ENCODE peak calls at places on chromosome 21, in four cellular contexts. N, P, G and I are unnamed samples.

GRCh38 chr21:20020032-20020431 is 978.2 kb upstream of the NCAM2 start:
- DNase-seq in P (no peak), N (no peak), G (no peak), I (no peak)

GRCh38 chr21:21907271-21907670 is 909.1 kb downstream of the NCAM2 start:
- DNase-seq in G (no peak), N (no peak), P (no peak), I (no peak)

GRCh38 chr21:42858957-42859890 is 20.1 kb downstream of the WDR4 start:
- DNase-seq in G (no peak), P (no peak), N (no peak), I (no peak)

GRCh38 chr21:42515708-42516502 is 2.3 kb downstream of the SLC37A1 start:
- DNase-seq in N (no peak), G (peak; percentile 60), P (no peak), I (no peak)

GRCh38 chr21:42437786-42438185 is 34.1 kb downstream of the UBASH3A start:
- DNase-seq in G (no peak), P (no peak), N (no peak), I (no peak)

GRCh38 chr21:42376338-42376982 is 10.1 kb upstream of the TFF1 start:
- DNase-seq in G (peak; percentile 65), P (no peak), N (no peak), I (no peak)

GRCh38 chr21:38409907-38410306 is 88.4 kb downstream of the ERG start:
- DNase-seq in N (no peak), G (no peak), P (no peak), I (no peak)

GRCh38 chr21:46060596-46061061 is 37.3 kb upstream of the COL6A2 start:
- DNase-seq in P (peak; percentile 39), N (no peak), G (peak; percentile 56), I (no peak)

GRCh38 chr21:42040411-42041180 is 30.4 kb upstream of the ZBTB21 start:
- DNase-seq in G (no peak), N (peak; percentile 67), P (peak; percentile 57), I (no peak)

GRCh38 chr21:17492415-17493168 is 20.3 kb upstream of the CXADR start:
- DNase-seq in P (no peak), G (no peak), N (peak; percentile 21), I (no peak)

GRCh38 chr21:42636535-42636914 is 16.9 kb upstream of the PDE9A start:
- DNase-seq in P (no peak), G (no peak), N (no peak), I (no peak)

GRCh38 chr21:46035809-46036695 is 54.5 kb downstream of the COL6A1 start:
- DNase-seq in P (no peak), N (no peak), G (peak; percentile 39), I (no peak)

GRCh38 chr21:37914211-37914900 is 1.9 kb downstream of the KCNJ6 start:
- DNase-seq in P (no peak), N (no peak), G (no peak), I (no peak)

GRCh38 chr21:46151261-46151988 is 4.0 kb downstream of the FTCD start:
- DNase-seq in P (no peak), G (peak; percentile 5), N (no peak), I (no peak)

GRCh38 chr21:35460441-35460840 is 411.3 kb upstream of the RUNX1 start:
- DNase-seq in P (no peak), G (no peak), N (no peak), I (no peak)
- TF ChIP-seq POLR2A in P (no peak), G (no peak), N (no peak), I (no peak)

DNA sequence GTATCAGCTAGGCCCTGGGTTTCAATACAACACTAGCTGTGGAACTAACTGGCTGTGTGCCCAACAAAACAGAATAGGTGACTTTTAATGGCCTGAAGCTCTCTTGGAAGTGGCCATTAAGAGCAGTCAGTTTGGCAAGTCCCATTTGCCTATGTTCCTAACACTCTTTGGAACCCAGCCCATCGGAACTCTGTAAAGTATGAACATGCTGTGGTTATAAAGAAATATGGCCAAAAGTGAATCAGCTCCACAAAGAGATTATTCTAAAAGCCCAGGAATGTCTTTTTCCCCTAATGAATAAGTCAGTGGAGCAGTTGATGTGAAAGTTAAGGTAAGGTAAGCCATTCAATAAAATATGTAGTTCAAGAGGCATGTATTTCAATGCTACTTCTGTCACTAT is 223.7 kb upstream of the ADAMTS5 start:
- DNase-seq in G (no peak), N (no peak), P (no peak), I (no peak)
- TF ChIP-seq EP300 in G (no peak), N (no peak), P (no peak), I (no peak)

DNA sequence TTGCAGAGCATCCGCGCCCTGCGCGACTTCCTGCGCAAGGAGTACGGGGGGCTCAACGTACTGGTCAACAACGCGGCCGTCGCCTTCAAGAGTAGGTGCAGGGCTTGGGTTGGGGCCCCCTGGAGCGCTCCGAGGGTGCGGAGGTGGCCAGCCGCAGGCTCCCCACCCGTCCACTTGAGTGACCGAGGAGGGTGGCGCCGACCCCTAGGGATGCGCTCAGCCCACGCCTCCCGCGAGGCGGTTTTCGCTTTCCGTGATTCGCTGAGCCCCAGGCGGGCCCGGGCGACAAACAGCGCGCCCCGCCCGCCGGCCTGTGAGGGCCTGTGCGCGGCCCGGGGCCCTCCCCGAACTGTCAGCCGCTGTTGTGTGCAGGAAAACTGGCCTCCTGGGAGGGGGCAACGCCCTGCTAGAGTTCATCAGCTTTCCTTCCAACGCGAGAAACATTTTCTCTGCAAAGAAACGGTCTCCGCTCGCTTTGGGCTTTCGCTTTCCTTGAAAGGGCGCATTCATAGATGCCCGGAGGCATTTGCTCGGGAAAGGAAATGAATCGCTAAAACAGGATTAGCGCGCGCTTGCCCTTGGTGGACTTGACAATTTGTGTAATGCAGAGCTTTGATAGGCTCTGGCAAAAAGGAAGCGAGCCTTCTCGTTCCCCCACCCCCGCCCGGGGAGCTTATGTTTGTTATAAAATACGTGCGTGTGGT is 664 bp downstream of the CBR3 start:
- DNase-seq in N (no peak), P (peak; percentile 34), G (peak; percentile 62), I (peak; percentile 95)
- TF ChIP-seq POLR2A in N (no peak), P (no peak), G (peak; percentile 67), I (peak; percentile 42)

GRCh38 chr21:29240136-29240535 is 58.6 kb upstream of the BACH1 start:
- DNase-seq in P (no peak), G (no peak), N (no peak), I (no peak)

GRCh38 chr21:29237110-29238051 is 61.3 kb upstream of the BACH1 start:
- DNase-seq in P (no peak), N (no peak), G (no peak), I (no peak)

GRCh38 chr21:29238052-29238966 is 60.4 kb upstream of the BACH1 start:
- DNase-seq in P (no peak), N (no peak), G (no peak), I (no peak)

GRCh38 chr21:29235714-29236197 is 63.0 kb upstream of the BACH1 start:
- DNase-seq in G (no peak), N (no peak), P (no peak), I (no peak)

DNA sequence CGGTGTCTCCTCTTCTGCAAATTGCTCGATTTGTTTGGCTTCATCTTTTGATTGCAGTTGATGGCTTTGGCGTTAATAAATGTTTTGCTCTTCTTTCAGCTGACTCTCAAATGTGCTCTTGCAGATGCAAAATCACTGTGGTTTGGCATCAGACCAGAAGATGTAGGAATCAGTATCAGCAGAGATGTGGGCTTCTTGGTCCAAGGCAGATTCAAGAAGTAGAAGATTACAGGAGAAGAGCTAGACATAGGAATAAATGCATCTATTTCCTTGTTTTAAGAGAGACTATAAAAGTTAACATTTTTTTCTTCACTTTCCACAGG is 59.8 kb upstream of the BACH1 start:
- DNase-seq in N (no peak), G (no peak), P (no peak), I (no peak)
- TF ChIP-seq EP300 in N (no peak), G (no peak), P (no peak), I (no peak)

DNA sequence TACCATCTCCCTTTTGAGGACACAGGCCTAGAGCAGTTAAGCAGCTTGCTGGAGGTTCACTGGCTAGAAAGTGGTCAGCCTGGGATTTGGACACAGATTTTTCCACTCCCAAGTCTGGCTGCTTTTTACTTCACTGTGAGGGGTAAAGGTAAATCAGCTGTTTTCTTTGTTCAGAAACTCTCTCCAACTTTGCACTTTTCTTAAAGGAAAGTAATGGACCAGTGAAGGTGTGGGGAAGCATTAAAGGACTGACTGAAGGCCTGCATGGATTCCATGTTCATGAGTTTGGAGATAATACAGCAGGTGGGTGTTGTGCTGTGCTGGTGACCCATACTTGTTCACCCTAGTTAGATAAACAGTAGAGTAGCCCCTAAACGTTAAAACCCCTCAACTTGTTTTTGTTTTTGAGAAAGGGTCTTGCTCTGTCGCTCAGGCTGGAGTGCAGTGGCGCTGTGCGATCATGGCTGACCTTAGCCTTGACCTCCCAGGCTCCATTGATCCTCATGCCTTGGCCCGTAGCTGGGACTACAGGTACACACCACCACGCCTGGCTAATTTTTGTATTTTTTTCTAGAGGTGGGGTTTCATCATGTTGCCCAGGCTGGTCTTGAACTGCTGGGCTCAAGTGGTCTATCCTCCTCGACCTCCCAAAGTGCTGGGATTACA is 4.2 kb downstream of the SOD1 start:
- DNase-seq in N (no peak), P (no peak), G (no peak), I (no peak)
- TF ChIP-seq POLR2A in N (no peak), P (no peak), G (no peak), I (no peak)

GRCh38 chr21:44929799-44930542 is 9.3 kb upstream of the ITGB2 start:
- DNase-seq in N (no peak), G (no peak), P (no peak), I (no peak)

GRCh38 chr21:44929242-44929798 is 8.6 kb upstream of the ITGB2 start:
- DNase-seq in G (no peak), N (no peak), P (no peak), I (no peak)

GRCh38 chr21:44927259-44927586 is 6.5 kb upstream of the ITGB2 start:
- DNase-seq in G (no peak), P (no peak), N (no peak), I (no peak)

GRCh38 chr21:44926364-44927101 is 5.8 kb upstream of the ITGB2 start:
- DNase-seq in N (no peak), G (no peak), P (no peak), I (no peak)

DNA sequence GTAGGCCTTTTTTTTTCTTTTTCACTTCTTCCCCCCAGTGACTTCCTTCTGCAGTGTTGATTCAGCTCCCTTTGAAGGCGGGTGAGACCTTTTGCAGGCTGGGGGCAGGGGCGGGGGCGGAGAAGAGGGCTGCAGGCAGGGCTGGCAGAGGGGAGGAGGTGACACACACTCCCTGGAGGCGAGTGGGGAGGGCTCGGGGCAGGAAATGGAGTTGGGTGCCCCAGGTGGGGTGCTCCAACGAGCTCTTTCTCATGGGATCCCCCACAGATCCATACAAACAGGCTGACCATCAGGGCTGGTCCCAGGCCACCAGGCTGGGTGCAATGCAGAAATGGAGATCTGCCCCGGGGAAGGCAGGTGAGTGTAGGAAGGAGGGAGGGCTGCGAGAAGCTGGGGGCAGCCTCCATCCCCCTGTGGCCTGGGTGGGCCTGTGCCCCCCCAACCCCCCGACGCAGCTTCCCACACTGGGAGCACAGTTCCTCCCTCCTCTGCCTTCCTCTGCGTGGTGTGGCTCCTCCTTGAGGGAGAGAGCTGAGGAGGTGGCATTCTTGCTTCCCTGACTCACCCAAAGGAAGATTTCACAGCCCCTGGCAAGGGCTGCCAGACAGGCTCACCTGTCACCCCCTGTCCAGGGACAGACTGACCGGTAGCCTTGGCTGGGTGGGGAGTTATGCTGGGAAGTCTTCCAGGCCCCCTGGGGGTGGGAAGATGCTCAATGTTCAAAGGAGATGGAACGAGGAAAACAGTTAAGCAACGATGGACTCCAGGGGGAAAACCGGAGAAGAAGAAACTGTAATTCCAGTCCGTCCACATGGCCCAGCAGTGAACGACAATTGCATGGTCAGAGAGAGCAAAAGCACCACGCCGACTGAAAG is 7.1 kb upstream of the ITGB2 start:
- DNase-seq in G (peak; percentile 54), P (peak; percentile 71), N (peak; percentile 39), I (no peak)
- TF ChIP-seq EP300 in G (no peak), P (peak; percentile 39), N (peak; percentile 31), I (no peak)